ENCODE peak calls at places on chromosome 9, in eight cellular contexts. One of them, this sample, is unnamed.
A peak's percentile ranks its signal among the peaks of the same experiment; 100 is the strongest.

GRCh38 chr9:129027224-129027684 is 877 bp downstream of the SH3GLB2 start:
- DNase-seq in GM20000: no peak
- DNase-seq in right atrium auricular region: no peak
- DNase-seq in RWPE1: no peak
- DNase-seq in kidney epithelial cell: no peak
- DNase-seq in coronary artery: no peak
- DNase-seq in H9: no peak
- DNase-seq in WERI-Rb-1: no peak
- DNase-seq in this sample: no peak

GRCh38 chr9:89940625-89941024 is 335.8 kb downstream of the GADD45G start:
- DNase-seq in GM20000: no peak
- DNase-seq in right atrium auricular region: no peak
- DNase-seq in RWPE1: peak; percentile 48
- DNase-seq in kidney epithelial cell: no peak
- DNase-seq in coronary artery: no peak
- DNase-seq in H9: no peak
- DNase-seq in WERI-Rb-1: no peak
- DNase-seq in this sample: no peak

GRCh38 chr9:105007143-105007542 is 79.2 kb upstream of the ABCA1 start:
- DNase-seq in GM20000: no peak
- DNase-seq in right atrium auricular region: peak; percentile 83
- DNase-seq in RWPE1: peak; percentile 77
- DNase-seq in kidney epithelial cell: peak; percentile 79
- DNase-seq in coronary artery: no peak
- DNase-seq in H9: no peak
- DNase-seq in WERI-Rb-1: no peak
- DNase-seq in this sample: no peak

GRCh38 chr9:99178912-99179872 is 42.5 kb downstream of the ALG2 start:
- DNase-seq in GM20000: no peak
- DNase-seq in right atrium auricular region: no peak
- DNase-seq in RWPE1: no peak
- DNase-seq in kidney epithelial cell: no peak
- DNase-seq in coronary artery: no peak
- DNase-seq in H9: no peak
- DNase-seq in WERI-Rb-1: no peak
- DNase-seq in this sample: no peak

GRCh38 chr9:136170291-136170901 is 34.5 kb downstream of the LHX3 start:
- DNase-seq in GM20000: peak; percentile 89
- DNase-seq in right atrium auricular region: no peak
- DNase-seq in RWPE1: peak; percentile 59
- DNase-seq in kidney epithelial cell: no peak
- DNase-seq in coronary artery: no peak
- DNase-seq in H9: peak; percentile 70
- DNase-seq in WERI-Rb-1: peak; percentile 73
- DNase-seq in this sample: peak; percentile 92

GRCh38 chr9:15104826-15105420 is 194.7 kb upstream of the FREM1 start:
- DNase-seq in GM20000: peak; percentile 37
- DNase-seq in right atrium auricular region: no peak
- DNase-seq in RWPE1: peak; percentile 18
- DNase-seq in kidney epithelial cell: peak; percentile 1
- DNase-seq in coronary artery: no peak
- DNase-seq in H9: peak; percentile 41
- DNase-seq in WERI-Rb-1: peak; percentile 41
- DNase-seq in this sample: peak; percentile 36

GRCh38 chr9:121278535-121279169 is 10.7 kb downstream of the GSN start:
- DNase-seq in GM20000: peak; percentile 57
- DNase-seq in right atrium auricular region: peak; percentile 90
- DNase-seq in RWPE1: peak; percentile 94
- DNase-seq in kidney epithelial cell: peak; percentile 89
- DNase-seq in coronary artery: peak; percentile 88
- DNase-seq in H9: peak; percentile 56
- DNase-seq in WERI-Rb-1: peak; percentile 66
- DNase-seq in this sample: peak; percentile 66

GRCh38 chr9:71895122-71895521 is 15.9 kb downstream of the ABHD17B start:
- DNase-seq in GM20000: no peak
- DNase-seq in right atrium auricular region: no peak
- DNase-seq in RWPE1: peak; percentile 39
- DNase-seq in kidney epithelial cell: no peak
- DNase-seq in coronary artery: no peak
- DNase-seq in H9: no peak
- DNase-seq in WERI-Rb-1: no peak
- DNase-seq in this sample: no peak

GRCh38 chr9:108836771-108837170 is 19.0 kb downstream of the ACTL7B start:
- DNase-seq in GM20000: no peak
- DNase-seq in right atrium auricular region: no peak
- DNase-seq in RWPE1: peak; percentile 89
- DNase-seq in kidney epithelial cell: no peak
- DNase-seq in coronary artery: no peak
- DNase-seq in H9: no peak
- DNase-seq in WERI-Rb-1: peak; percentile 77
- DNase-seq in this sample: no peak

GRCh38 chr9:36738318-36738975 is 165.8 kb downstream of the MELK start:
- DNase-seq in GM20000: no peak
- DNase-seq in right atrium auricular region: no peak
- DNase-seq in RWPE1: peak; percentile 91
- DNase-seq in kidney epithelial cell: no peak
- DNase-seq in coronary artery: no peak
- DNase-seq in H9: no peak
- DNase-seq in WERI-Rb-1: no peak
- DNase-seq in this sample: no peak

GRCh38 chr9:93673271-93673843 is 97.0 kb downstream of the PHF2 start:
- DNase-seq in GM20000: no peak
- DNase-seq in right atrium auricular region: peak; percentile 50
- DNase-seq in RWPE1: no peak
- DNase-seq in kidney epithelial cell: no peak
- DNase-seq in coronary artery: peak; percentile 61
- DNase-seq in H9: peak; percentile 18
- DNase-seq in WERI-Rb-1: peak; percentile 15
- DNase-seq in this sample: no peak

GRCh38 chr9:84140535-84141101 is 160.0 kb downstream of the RMI1 start:
- DNase-seq in GM20000: no peak
- DNase-seq in right atrium auricular region: no peak
- DNase-seq in RWPE1: no peak
- DNase-seq in kidney epithelial cell: no peak
- DNase-seq in coronary artery: no peak
- DNase-seq in H9: peak; percentile 63
- DNase-seq in WERI-Rb-1: no peak
- DNase-seq in this sample: peak; percentile 47

GRCh38 chr9:77585335-77585786 is 62.8 kb downstream of the GNA14 start:
- DNase-seq in GM20000: no peak
- DNase-seq in right atrium auricular region: no peak
- DNase-seq in RWPE1: no peak
- DNase-seq in kidney epithelial cell: no peak
- DNase-seq in coronary artery: no peak
- DNase-seq in H9: peak; percentile 50
- DNase-seq in WERI-Rb-1: no peak
- DNase-seq in this sample: no peak

GRCh38 chr9:22307013-22307711 is 139.5 kb upstream of the DMRTA1 start:
- DNase-seq in GM20000: peak; percentile 8
- DNase-seq in right atrium auricular region: no peak
- DNase-seq in RWPE1: peak; percentile 53
- DNase-seq in kidney epithelial cell: peak; percentile 41
- DNase-seq in coronary artery: no peak
- DNase-seq in H9: no peak
- DNase-seq in WERI-Rb-1: peak; percentile 19
- DNase-seq in this sample: no peak

GRCh38 chr9:107282268-107282667 is 811 bp upstream of the RAD23B start:
- DNase-seq in GM20000: no peak
- DNase-seq in right atrium auricular region: no peak
- DNase-seq in RWPE1: no peak
- DNase-seq in kidney epithelial cell: no peak
- DNase-seq in coronary artery: no peak
- DNase-seq in H9: no peak
- DNase-seq in WERI-Rb-1: no peak
- DNase-seq in this sample: no peak

GRCh38 chr9:76086521-76086920 is 196.0 kb downstream of the PCSK5 start:
- DNase-seq in GM20000: no peak
- DNase-seq in right atrium auricular region: no peak
- DNase-seq in RWPE1: no peak
- DNase-seq in kidney epithelial cell: no peak
- DNase-seq in coronary artery: no peak
- DNase-seq in H9: no peak
- DNase-seq in WERI-Rb-1: no peak
- DNase-seq in this sample: no peak

DNA sequence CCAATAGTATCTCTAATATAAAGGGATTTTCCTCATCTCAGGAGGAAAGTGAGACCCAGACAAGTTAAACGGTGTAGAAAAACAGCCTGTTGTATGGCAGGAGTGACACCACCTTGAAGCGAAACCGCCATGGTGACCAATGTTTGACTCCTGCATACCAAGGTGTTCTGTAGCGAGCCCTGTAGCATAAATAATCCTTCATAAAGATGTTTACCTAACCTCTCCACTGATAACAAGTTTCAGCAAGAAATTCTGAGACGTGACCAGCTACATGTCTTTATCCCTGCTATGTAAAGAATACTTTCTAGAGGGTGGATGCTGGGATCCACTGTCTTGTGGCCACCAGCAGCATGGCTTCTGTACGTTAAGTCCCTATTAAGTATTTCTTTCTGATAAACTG is 148.1 kb downstream of the MPDZ start:
- DNase-seq in GM20000: no peak
- DNase-seq in right atrium auricular region: no peak
- DNase-seq in RWPE1: no peak
- DNase-seq in kidney epithelial cell: no peak
- DNase-seq in coronary artery: no peak
- DNase-seq in H9: no peak
- DNase-seq in WERI-Rb-1: no peak
- DNase-seq in this sample: no peak
- TF ChIP-seq CTCF in GM20000: no peak
- TF ChIP-seq CTCF in right atrium auricular region: no peak
- TF ChIP-seq CTCF in RWPE1: no peak
- TF ChIP-seq CTCF in kidney epithelial cell: no peak
- TF ChIP-seq CTCF in coronary artery: no peak
- TF ChIP-seq CTCF in H9: no peak
- TF ChIP-seq CTCF in WERI-Rb-1: no peak
- TF ChIP-seq CTCF in this sample: no peak

GRCh38 chr9:137437691-137438590 is 3.2 kb downstream of the ENTPD8 start:
- DNase-seq in GM20000: no peak
- DNase-seq in right atrium auricular region: no peak
- DNase-seq in RWPE1: no peak
- DNase-seq in kidney epithelial cell: no peak
- DNase-seq in coronary artery: no peak
- DNase-seq in H9: no peak
- DNase-seq in WERI-Rb-1: no peak
- DNase-seq in this sample: no peak
- TF ChIP-seq CTCF in GM20000: no peak
- TF ChIP-seq CTCF in right atrium auricular region: no peak
- TF ChIP-seq CTCF in RWPE1: no peak
- TF ChIP-seq CTCF in kidney epithelial cell: no peak
- TF ChIP-seq CTCF in coronary artery: no peak
- TF ChIP-seq CTCF in H9: no peak
- TF ChIP-seq CTCF in WERI-Rb-1: no peak
- TF ChIP-seq CTCF in this sample: no peak

DNA sequence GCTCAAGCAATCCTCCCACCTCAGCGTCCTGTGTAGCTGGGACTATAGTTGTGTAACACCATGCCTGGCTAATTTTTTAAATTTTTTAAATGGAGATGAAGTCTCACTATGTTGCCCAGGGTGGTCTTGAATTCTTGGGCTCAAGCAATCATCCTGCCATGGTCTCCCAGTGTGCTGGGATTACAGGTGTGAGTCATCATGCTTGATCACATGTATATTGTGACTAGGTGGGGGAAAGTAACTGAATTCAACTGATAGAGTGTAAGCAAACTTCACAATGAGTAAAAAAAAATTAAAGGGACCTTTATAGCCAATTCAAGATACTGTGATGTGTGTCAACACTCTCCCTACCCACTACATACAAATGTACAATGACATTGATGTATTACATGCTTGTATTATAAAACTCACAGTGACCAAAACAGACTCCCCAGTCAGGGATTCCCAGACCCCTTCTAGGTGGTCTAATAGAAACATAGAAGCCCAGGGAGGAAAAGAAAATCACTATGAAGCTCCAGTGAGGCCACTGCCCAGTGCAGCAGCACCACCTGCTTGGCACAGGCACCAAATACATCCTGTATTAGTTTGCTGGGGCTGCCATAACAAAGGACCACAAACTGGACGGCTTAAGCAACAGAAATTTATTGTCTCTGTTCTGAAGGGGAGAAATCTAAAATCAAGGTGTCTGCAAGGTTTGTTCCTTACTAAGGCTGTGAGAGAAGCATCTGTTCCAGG is 8.8 kb downstream of the PLGRKT start:
- DNase-seq in GM20000: no peak
- DNase-seq in right atrium auricular region: no peak
- DNase-seq in RWPE1: no peak
- DNase-seq in kidney epithelial cell: no peak
- DNase-seq in coronary artery: no peak
- DNase-seq in H9: no peak
- DNase-seq in WERI-Rb-1: no peak
- DNase-seq in this sample: no peak
- TF ChIP-seq CTCF in GM20000: no peak
- TF ChIP-seq CTCF in right atrium auricular region: no peak
- TF ChIP-seq CTCF in RWPE1: no peak
- TF ChIP-seq CTCF in kidney epithelial cell: no peak
- TF ChIP-seq CTCF in coronary artery: no peak
- TF ChIP-seq CTCF in H9: peak; percentile 20
- TF ChIP-seq CTCF in WERI-Rb-1: no peak
- TF ChIP-seq CTCF in this sample: no peak

GRCh38 chr9:38371495-38371894 is 21.0 kb upstream of the ALDH1B1 start:
- DNase-seq in GM20000: peak; percentile 75
- DNase-seq in right atrium auricular region: no peak
- DNase-seq in RWPE1: peak; percentile 70
- DNase-seq in kidney epithelial cell: no peak
- DNase-seq in coronary artery: no peak
- DNase-seq in H9: no peak
- DNase-seq in WERI-Rb-1: peak; percentile 73
- DNase-seq in this sample: peak; percentile 72
- TF ChIP-seq CTCF in GM20000: no peak
- TF ChIP-seq CTCF in right atrium auricular region: peak; percentile 31
- TF ChIP-seq CTCF in RWPE1: peak; percentile 60
- TF ChIP-seq CTCF in kidney epithelial cell: peak; percentile 59
- TF ChIP-seq CTCF in coronary artery: peak; percentile 31
- TF ChIP-seq CTCF in H9: no peak
- TF ChIP-seq CTCF in WERI-Rb-1: peak; percentile 72
- TF ChIP-seq CTCF in this sample: peak; percentile 45

GRCh38 chr9:74277532-74277931 is 219.6 kb upstream of the RORB start:
- DNase-seq in GM20000: peak; percentile 56
- DNase-seq in right atrium auricular region: no peak
- DNase-seq in RWPE1: no peak
- DNase-seq in kidney epithelial cell: no peak
- DNase-seq in coronary artery: no peak
- DNase-seq in H9: no peak
- DNase-seq in WERI-Rb-1: no peak
- DNase-seq in this sample: peak; percentile 59
- TF ChIP-seq CTCF in GM20000: no peak
- TF ChIP-seq CTCF in right atrium auricular region: no peak
- TF ChIP-seq CTCF in RWPE1: no peak
- TF ChIP-seq CTCF in kidney epithelial cell: no peak
- TF ChIP-seq CTCF in coronary artery: no peak
- TF ChIP-seq CTCF in H9: no peak
- TF ChIP-seq CTCF in WERI-Rb-1: no peak
- TF ChIP-seq CTCF in this sample: no peak

DNA sequence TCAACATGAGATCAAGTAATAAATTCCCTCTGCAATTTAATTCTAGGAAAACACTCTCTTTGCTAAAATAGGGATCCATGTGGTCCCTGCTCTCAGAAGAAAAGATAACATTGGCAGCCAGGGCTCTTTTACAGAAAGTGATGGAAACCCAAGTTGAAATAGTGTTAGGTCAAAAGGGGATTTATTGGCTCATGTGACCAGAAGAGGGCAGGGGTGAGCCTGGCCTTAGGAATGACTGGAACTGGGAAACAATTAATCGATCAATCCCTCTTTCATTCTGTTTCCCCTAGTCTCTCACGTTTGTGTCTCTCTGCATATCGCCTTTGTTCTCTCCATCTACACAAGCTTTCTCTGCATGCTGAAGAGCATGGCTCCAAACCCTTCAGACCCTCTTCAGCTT is 58.3 kb upstream of the ALDH1B1 start:
- DNase-seq in GM20000: no peak
- DNase-seq in right atrium auricular region: no peak
- DNase-seq in RWPE1: peak; percentile 30
- DNase-seq in kidney epithelial cell: no peak
- DNase-seq in coronary artery: no peak
- DNase-seq in H9: no peak
- DNase-seq in WERI-Rb-1: no peak
- DNase-seq in this sample: no peak
- TF ChIP-seq CTCF in GM20000: peak; percentile 31
- TF ChIP-seq CTCF in right atrium auricular region: no peak
- TF ChIP-seq CTCF in RWPE1: peak; percentile 48
- TF ChIP-seq CTCF in kidney epithelial cell: peak; percentile 26
- TF ChIP-seq CTCF in coronary artery: no peak
- TF ChIP-seq CTCF in H9: peak; percentile 77
- TF ChIP-seq CTCF in WERI-Rb-1: peak; percentile 67
- TF ChIP-seq CTCF in this sample: peak; percentile 20